ENCODE peak calls at places on chromosomes 4 and X, in seven cellular contexts. N, W, C, G, P, Q and D are unnamed samples.

GRCh38 chr4:113445286-113445685 is 316.3 kb downstream of the CAMK2D start:
- DNase-seq in N (no peak), W (no peak), C (peak; percentile 91), G (peak; percentile 78), P (no peak), Q (no peak), D (peak; percentile 38)

GRCh38 chr4:56302102-56302501 is 85.2 kb downstream of the AASDH start:
- DNase-seq in N (no peak), W (no peak), C (no peak), G (no peak), P (peak; percentile 18), Q (no peak), D (no peak)

GRCh38 chrX:72121381-72121780 is 10.3 kb downstream of the RTL5 start:
- DNase-seq in N (peak; percentile 77), W (no peak), C (peak; percentile 69), G (peak; percentile 84), P (no peak), Q (no peak), D (peak; percentile 60)

GRCh38 chr4:109708990-109709389 is 5.7 kb upstream of the CASP6 start:
- DNase-seq in N (no peak), W (no peak), C (no peak), G (no peak), P (no peak), Q (no peak), D (no peak)

GRCh38 chr4:99821918-99822503 is 5.4 kb downstream of the DAPP1 start:
- DNase-seq in N (peak; percentile 96), W (no peak), C (no peak), G (no peak), P (no peak), Q (no peak), D (no peak)

GRCh38 chr4:5797866-5798265 is 86.9 kb downstream of the EVC start:
- DNase-seq in N (no peak), W (no peak), C (no peak), G (no peak), P (no peak), Q (no peak), D (no peak)

GRCh38 chr4:3451956-3452355 is 10.2 kb downstream of the HGFAC start:
- DNase-seq in N (no peak), W (no peak), C (peak; percentile 59), G (no peak), P (no peak), Q (no peak), D (no peak)

GRCh38 chr4:185920171-185920570 is 108.2 kb upstream of the SORBS2 start:
- DNase-seq in N (no peak), W (no peak), C (no peak), G (peak; percentile 94), P (no peak), Q (no peak), D (no peak)

GRCh38 chr4:136939781-136940180 is 592.5 kb downstream of the PCDH18 start:
- DNase-seq in N (no peak), W (no peak), C (no peak), G (no peak), P (no peak), Q (no peak), D (no peak)

GRCh38 chrX:68978211-68978780 is 149.5 kb downstream of the EFNB1 start:
- DNase-seq in N (no peak), W (no peak), C (peak; percentile 1), G (no peak), P (peak; percentile 41), Q (no peak), D (no peak)

GRCh38 chr4:156496797-156497196 is 474.8 kb downstream of the PDGFC start:
- DNase-seq in N (no peak), W (no peak), C (no peak), G (no peak), P (no peak), Q (no peak), D (no peak)

GRCh38 chrX:46681849-46682248 is 77.1 kb downstream of the SLC9A7 start:
- DNase-seq in N (no peak), W (no peak), C (no peak), G (no peak), P (no peak), Q (no peak), D (no peak)

GRCh38 chrX:44036336-44036735 is 63.1 kb upstream of the NDP start:
- DNase-seq in N (no peak), W (no peak), C (peak; percentile 27), G (peak; percentile 32), P (no peak), Q (no peak), D (no peak)

GRCh38 chr4:144903953-144904711 is 193.9 kb downstream of the ANAPC10 start:
- DNase-seq in N (peak; percentile 44), W (no peak), C (no peak), G (peak; percentile 79), P (no peak), Q (no peak), D (no peak)